ENCODE peak calls at places on chromosomes 6 and 20, in five cellular contexts. One of them, this sample, is unnamed.

GRCh38 chr6:129621252-129621651 is 88.7 kb downstream of the ARHGAP18 start:
- DNase-seq in T-helper 1 cell: peak; percentile 11
- DNase-seq in brain microvascular endothelial cell: no peak
- DNase-seq in activated naive CD8-positive, alpha-beta T cell treated with anti-CD3 and anti-CD28 coated beads, Interleukin-2, amount 50 U/mL, for 24 hours: peak; percentile 34
- DNase-seq in HEK293T: no peak
- DNase-seq in this sample: peak; percentile 34

GRCh38 chr6:89999154-89999553 is 104.9 kb downstream of the GJA10 start:
- DNase-seq in T-helper 1 cell: no peak
- DNase-seq in brain microvascular endothelial cell: no peak
- DNase-seq in activated naive CD8-positive, alpha-beta T cell treated with anti-CD3 and anti-CD28 coated beads, Interleukin-2, amount 50 U/mL, for 24 hours: peak; percentile 41
- DNase-seq in HEK293T: peak; percentile 23
- DNase-seq in this sample: no peak

GRCh38 chr6:41730531-41731436 is 4.6 kb downstream of the TFEB start:
- DNase-seq in T-helper 1 cell: no peak
- DNase-seq in brain microvascular endothelial cell: no peak
- DNase-seq in activated naive CD8-positive, alpha-beta T cell treated with anti-CD3 and anti-CD28 coated beads, Interleukin-2, amount 50 U/mL, for 24 hours: no peak
- DNase-seq in HEK293T: no peak
- DNase-seq in this sample: no peak

GRCh38 chr6:133446789-133447188 is 205.6 kb downstream of the EYA4 start:
- DNase-seq in T-helper 1 cell: no peak
- DNase-seq in brain microvascular endothelial cell: no peak
- DNase-seq in activated naive CD8-positive, alpha-beta T cell treated with anti-CD3 and anti-CD28 coated beads, Interleukin-2, amount 50 U/mL, for 24 hours: no peak
- DNase-seq in HEK293T: no peak
- DNase-seq in this sample: no peak

GRCh38 chr6:127186889-127187288 is 68.4 kb downstream of the RSPO3 start:
- DNase-seq in T-helper 1 cell: peak; percentile 39
- DNase-seq in brain microvascular endothelial cell: no peak
- DNase-seq in activated naive CD8-positive, alpha-beta T cell treated with anti-CD3 and anti-CD28 coated beads, Interleukin-2, amount 50 U/mL, for 24 hours: peak; percentile 74
- DNase-seq in HEK293T: peak; percentile 48
- DNase-seq in this sample: peak; percentile 48

GRCh38 chr6:13026557-13026956 is 301.8 kb downstream of the TBC1D7 start:
- DNase-seq in T-helper 1 cell: no peak
- DNase-seq in brain microvascular endothelial cell: no peak
- DNase-seq in activated naive CD8-positive, alpha-beta T cell treated with anti-CD3 and anti-CD28 coated beads, Interleukin-2, amount 50 U/mL, for 24 hours: no peak
- DNase-seq in HEK293T: no peak
- DNase-seq in this sample: no peak

GRCh38 chr6:100175814-100176275 is 181.8 kb upstream of the MCHR2 start:
- DNase-seq in T-helper 1 cell: no peak
- DNase-seq in brain microvascular endothelial cell: peak; percentile 66
- DNase-seq in activated naive CD8-positive, alpha-beta T cell treated with anti-CD3 and anti-CD28 coated beads, Interleukin-2, amount 50 U/mL, for 24 hours: no peak
- DNase-seq in HEK293T: no peak
- DNase-seq in this sample: peak; percentile 3

GRCh38 chr6:36897629-36898028 is 11.9 kb downstream of the C6orf89 start:
- DNase-seq in T-helper 1 cell: no peak
- DNase-seq in brain microvascular endothelial cell: no peak
- DNase-seq in activated naive CD8-positive, alpha-beta T cell treated with anti-CD3 and anti-CD28 coated beads, Interleukin-2, amount 50 U/mL, for 24 hours: no peak
- DNase-seq in HEK293T: no peak
- DNase-seq in this sample: no peak

GRCh38 chr6:111841822-111842221 is 31.4 kb downstream of the FYN start:
- DNase-seq in T-helper 1 cell: no peak
- DNase-seq in brain microvascular endothelial cell: peak; percentile 86
- DNase-seq in activated naive CD8-positive, alpha-beta T cell treated with anti-CD3 and anti-CD28 coated beads, Interleukin-2, amount 50 U/mL, for 24 hours: peak; percentile 55
- DNase-seq in HEK293T: no peak
- DNase-seq in this sample: no peak

GRCh38 chr6:168584671-168585070 is 143.7 kb downstream of the SMOC2 start:
- DNase-seq in T-helper 1 cell: no peak
- DNase-seq in brain microvascular endothelial cell: no peak
- DNase-seq in activated naive CD8-positive, alpha-beta T cell treated with anti-CD3 and anti-CD28 coated beads, Interleukin-2, amount 50 U/mL, for 24 hours: no peak
- DNase-seq in HEK293T: no peak
- DNase-seq in this sample: no peak

GRCh38 chr20:528923-529594 is 14.5 kb downstream of the CSNK2A1 start:
- DNase-seq in T-helper 1 cell: no peak
- DNase-seq in brain microvascular endothelial cell: peak; percentile 75
- DNase-seq in activated naive CD8-positive, alpha-beta T cell treated with anti-CD3 and anti-CD28 coated beads, Interleukin-2, amount 50 U/mL, for 24 hours: no peak
- DNase-seq in HEK293T: no peak
- DNase-seq in this sample: no peak